ENCODE peak calls at places on chromosomes 13 and 19, in seven cellular contexts. O is choroid plexus epithelial cell, S is psoas muscle, T is suprapubic skin, Z is epithelial cell of esophagus, V is neural progenitor cell, J is dorsolateral prefrontal cortex. G is an unnamed sample.

GRCh38 chr19:7808108-7808507 is 21.9 kb upstream of the EVI5L start:
- DNase-seq in O (no peak), S (no peak), T (no peak), Z (no peak), V (no peak), J (no peak), G (no peak)

GRCh38 chr19:53786744-53787143 is 37.4 kb downstream of the NLRP12 start:
- DNase-seq in O (no peak), S (no peak), T (no peak), Z (no peak), V (no peak), J (no peak), G (no peak)

GRCh38 chr13:94481966-94482365 is 2.5 kb upstream of the DCT start:
- DNase-seq in O (peak; percentile 82), S (peak; percentile 59), T (no peak), Z (peak; percentile 50), V (no peak), J (no peak), G (peak; percentile 79)

GRCh38 chr19:48968179-48968661 is 3.1 kb downstream of the FTL start:
- DNase-seq in O (peak; percentile 53), S (no peak), T (no peak), Z (peak; percentile 13), V (no peak), J (no peak), G (no peak)

GRCh38 chr13:111006508-111007031 is 91.7 kb upstream of the ANKRD10 start:
- DNase-seq in O (peak; percentile 97), S (peak; percentile 81), T (peak; percentile 81), Z (peak; percentile 20), V (peak; percentile 37), J (no peak), G (peak; percentile 89)

GRCh38 chr19:49200238-49200862 is 42.8 kb downstream of the TRPM4 start:
- DNase-seq in O (peak; percentile 11), S (peak; percentile 55), T (no peak), Z (peak; percentile 50), V (no peak), J (no peak), G (no peak)

GRCh38 chr19:6714749-6715555 is 5.5 kb downstream of the C3 start:
- DNase-seq in O (no peak), S (no peak), T (no peak), Z (no peak), V (no peak), J (no peak), G (no peak)

GRCh38 chr13:23674795-23675640 is 104.8 kb downstream of the TNFRSF19 start:
- DNase-seq in O (peak; percentile 79), S (no peak), T (no peak), Z (peak; percentile 96), V (no peak), J (no peak), G (peak; percentile 87)

GRCh38 chr13:34021619-34022018 is 203.7 kb downstream of the RFC3 start:
- DNase-seq in O (no peak), S (no peak), T (no peak), Z (no peak), V (no peak), J (no peak), G (no peak)

GRCh38 chr13:74206061-74206561 is 71.9 kb upstream of the KLF12 start:
- DNase-seq in O (peak; percentile 82), S (no peak), T (no peak), Z (peak; percentile 21), V (peak; percentile 32), J (no peak), G (peak; percentile 76)

GRCh38 chr13:75258159-75258782 is 223.7 kb downstream of the TBC1D4 start:
- DNase-seq in O (peak; percentile 81), S (no peak), T (no peak), Z (peak; percentile 69), V (peak; percentile 47), J (no peak), G (no peak)

GRCh38 chr13:74287672-74288169 is 153.5 kb upstream of the KLF12 start:
- DNase-seq in O (peak; percentile 85), S (peak; percentile 77), T (peak; percentile 70), Z (peak; percentile 60), V (peak; percentile 94), J (peak; percentile 79), G (peak; percentile 56)

GRCh38 chr19:2277138-2277537 is 4.8 kb downstream of the PEAK3 start:
- DNase-seq in O (no peak), S (no peak), T (no peak), Z (no peak), V (no peak), J (no peak), G (no peak)

DNA sequence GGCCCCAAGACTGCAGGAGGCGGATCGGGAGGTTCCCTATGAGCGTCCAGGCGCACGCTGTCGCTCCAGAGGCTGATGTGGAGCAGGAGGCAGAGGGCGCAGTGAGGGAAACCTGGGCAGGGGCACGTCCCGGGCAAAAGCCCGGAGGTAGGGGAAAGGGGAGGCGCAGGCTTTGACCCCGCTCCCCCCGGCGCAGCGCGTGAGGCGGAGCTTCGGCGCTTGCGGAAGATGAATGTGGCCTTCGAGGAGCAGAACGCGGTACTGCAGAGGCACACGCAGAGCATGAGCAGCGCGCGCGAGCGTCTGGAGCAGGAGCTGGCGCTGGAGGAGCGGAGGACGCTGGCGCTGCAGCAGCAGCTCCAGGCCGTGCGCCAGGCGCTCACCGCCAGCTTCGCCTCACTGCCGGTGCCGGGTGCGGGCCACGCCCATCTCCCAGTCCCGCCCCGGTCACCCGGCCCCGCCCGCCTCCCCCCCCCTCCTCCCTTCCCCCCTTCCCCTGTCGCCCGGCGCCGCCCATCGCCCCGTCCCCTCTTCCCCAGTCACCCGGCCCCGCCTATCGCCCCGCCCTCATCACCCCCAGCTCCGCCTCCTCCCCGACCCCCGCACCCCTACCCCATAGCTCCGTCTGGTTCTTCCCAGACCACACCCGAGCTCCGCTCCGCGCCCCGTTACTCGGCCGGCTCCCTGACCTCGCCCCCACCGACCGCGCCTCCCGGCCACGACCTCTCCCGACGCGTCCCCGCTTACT is 4.1 kb downstream of the HMG20B start:
- DNase-seq in O (peak; percentile 69), S (peak; percentile 83), T (peak; percentile 71), Z (peak; percentile 36), V (peak; percentile 94), J (no peak), G (peak; percentile 35)
- H3K4me3 ChIP-seq in O (peak overlapping the region; percentile 35), S (peak overlapping the region; percentile 55), T (peak overlapping the region; percentile 40), Z (no peak overlapping the region), V (peak overlapping the region; percentile 50), J (peak overlapping the region; percentile 50), G (peak overlapping the region; percentile 34)

GRCh38 chr19:51722492-51722891 is 1.3 kb downstream of the HAS1 start:
- DNase-seq in O (no peak), S (no peak), T (no peak), Z (no peak), V (no peak), J (no peak), G (no peak)

GRCh38 chr19:51721905-51722304 is 1.9 kb downstream of the HAS1 start:
- DNase-seq in O (no peak), S (no peak), T (no peak), Z (no peak), V (no peak), J (no peak), G (no peak)

GRCh38 chr19:51715850-51716249 is 7.9 kb downstream of the HAS1 start:
- DNase-seq in O (no peak), S (no peak), T (no peak), Z (no peak), V (no peak), J (no peak), G (no peak)

GRCh38 chr19:51716925-51717324 is 6.9 kb downstream of the HAS1 start:
- DNase-seq in O (no peak), S (no peak), T (no peak), Z (no peak), V (no peak), J (no peak), G (no peak)

DNA sequence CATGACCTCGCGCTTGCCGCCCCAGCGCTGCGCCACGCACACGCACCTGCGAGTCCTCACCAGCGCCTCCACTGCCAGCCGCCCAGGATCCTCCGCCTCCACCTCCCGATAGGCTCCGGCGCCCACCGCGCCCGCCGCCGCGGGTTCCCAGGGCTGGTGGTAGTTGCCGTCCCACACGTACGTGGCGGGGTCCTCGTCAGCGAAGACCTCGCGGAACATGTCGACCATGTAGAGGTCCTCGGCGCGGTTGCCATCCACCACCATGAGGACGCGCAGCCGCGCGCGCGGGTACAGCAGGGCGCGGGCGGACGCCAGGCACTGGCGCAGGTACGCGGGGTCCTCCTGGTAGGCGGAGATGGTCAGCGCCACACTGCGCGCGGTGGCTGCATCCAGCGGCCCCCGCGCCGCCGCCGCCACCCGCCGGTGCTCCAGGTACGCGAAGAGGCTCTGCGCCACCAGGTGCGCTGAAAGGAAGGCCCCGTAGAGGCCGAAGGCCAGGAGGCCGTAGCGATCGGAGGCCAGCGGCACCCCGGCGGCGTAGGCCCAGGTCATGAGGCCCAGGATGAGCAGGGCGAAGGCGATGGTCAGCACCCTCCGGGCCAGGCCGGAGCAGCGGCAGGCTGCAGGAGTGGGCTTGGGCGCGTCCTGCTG is 4.4 kb downstream of the HAS1 start:
- DNase-seq in O (no peak), S (no peak), T (no peak), Z (no peak), V (peak; percentile 43), J (no peak), G (no peak)
- H3K4me3 ChIP-seq in O (peak overlapping the region; percentile 61), S (peak overlapping the region; percentile 11), T (peak overlapping the region; percentile 26), Z (peak overlapping the region; percentile 4), V (peak overlapping the region; percentile 48), J (peak overlapping the region; percentile 70), G (peak overlapping the region; percentile 39)

GRCh38 chr19:10384580-10384979 is 4.2 kb upstream of the TYK2 start:
- DNase-seq in O (no peak), S (no peak), T (no peak), Z (no peak), V (peak; percentile 34), J (no peak), G (no peak)

GRCh38 chr19:10378124-10378523 is 2.2 kb downstream of the TYK2 start:
- DNase-seq in O (no peak), S (no peak), T (no peak), Z (no peak), V (no peak), J (no peak), G (no peak)

GRCh38 chr19:10379880-10380310 is 477 bp downstream of the TYK2 start:
- DNase-seq in O (no peak), S (no peak), T (no peak), Z (no peak), V (no peak), J (no peak), G (no peak)

DNA sequence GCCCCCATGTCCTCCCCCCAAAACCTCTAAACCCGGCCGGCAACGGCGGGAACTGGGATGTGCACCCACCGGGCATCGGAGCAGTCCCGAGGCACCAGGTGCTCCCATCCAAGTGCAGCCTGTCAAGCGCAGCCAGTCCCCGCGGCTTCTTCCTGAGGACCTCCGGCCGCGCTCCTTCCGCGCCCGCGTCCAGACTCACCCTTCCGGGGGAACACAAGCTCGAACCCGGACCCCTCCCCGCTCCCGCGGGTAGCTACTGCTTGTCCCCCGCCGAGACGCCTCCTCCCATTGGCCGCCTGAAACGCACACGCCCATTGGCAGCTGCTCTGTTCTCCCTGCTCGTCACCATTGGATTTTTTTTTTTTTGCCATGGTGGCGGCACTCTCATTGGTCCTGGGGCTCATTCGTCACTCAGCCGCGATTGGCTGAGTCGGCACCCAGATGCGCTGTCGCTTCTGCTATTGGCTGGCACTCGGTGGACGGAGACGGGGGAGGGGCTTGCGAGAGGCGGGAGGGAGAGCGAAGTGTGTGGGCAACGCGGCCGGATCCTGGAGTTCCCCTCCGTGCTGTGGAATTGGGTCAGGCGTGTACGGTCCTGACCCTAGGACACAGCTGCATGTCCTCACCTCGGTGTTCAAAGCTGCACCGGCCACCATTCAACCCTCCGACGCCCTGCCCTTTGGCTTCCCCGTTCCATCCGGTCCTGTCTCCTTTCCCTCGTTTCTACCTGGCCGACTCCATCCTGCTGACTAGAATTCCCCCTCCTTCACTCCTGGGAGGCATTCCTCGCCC is at the start of gene TYK2:
- DNase-seq in O (peak; percentile 99), S (peak; percentile 98), T (peak; percentile 97), Z (peak; percentile 98), V (peak; percentile 98), J (peak; percentile 97), G (peak; percentile 95)
- H3K4me3 ChIP-seq in O (peak within 1 kb of the TSS; percentile 78), S (peak within 1 kb of the TSS; percentile 85), T (peak within 1 kb of the TSS; percentile 84), Z (peak within 1 kb of the TSS; percentile 94), V (peak within 1 kb of the TSS; percentile 72), J (peak within 1 kb of the TSS; percentile 99), G (peak within 1 kb of the TSS; percentile 98)

GRCh38 chr13:36673838-36674326 is at the start of gene SERTM1:
- DNase-seq in O (peak; percentile 22), S (peak; percentile 40), T (no peak), Z (peak; percentile 29), V (peak; percentile 94), J (no peak), G (no peak)
- H3K4me3 ChIP-seq in O (peak within 1 kb of the TSS; percentile 5), S (peak within 1 kb of the TSS; percentile 45), T (peak within 1 kb of the TSS; percentile 40), Z (no peak within 1 kb of the TSS), V (peak within 1 kb of the TSS; percentile 64), J (peak within 1 kb of the TSS; percentile 57), G (peak within 1 kb of the TSS; percentile 25)